ENCODE peak calls at places on chromosomes 4 and X, in five cellular contexts. One of them, this sample, is unnamed.

GRCh38 chrX:13952581-13952980 is 77.1 kb downstream of the GEMIN8 start:
- DNase-seq in DND-41: no peak
- DNase-seq in astrocyte: no peak
- DNase-seq in GM23248: no peak
- DNase-seq in SK-N-SH: no peak
- DNase-seq in this sample: no peak

GRCh38 chr4:17762705-17763104 is 18.7 kb downstream of the FAM184B start:
- DNase-seq in GM23248: peak; percentile 59
- DNase-seq in astrocyte: peak; percentile 24
- DNase-seq in SK-N-SH: no peak
- DNase-seq in DND-41: peak; percentile 12
- DNase-seq in this sample: peak; percentile 67

GRCh38 chr4:54661156-54661555 is 3.4 kb downstream of the KIT start:
- DNase-seq in GM23248: peak; percentile 92
- DNase-seq in SK-N-SH: no peak
- DNase-seq in DND-41: no peak
- DNase-seq in astrocyte: peak; percentile 22
- DNase-seq in this sample: peak; percentile 19

GRCh38 chr4:113781439-113782040 is 20.0 kb upstream of the CAMK2D start:
- DNase-seq in GM23248: peak; percentile 56
- DNase-seq in SK-N-SH: peak; percentile 33
- DNase-seq in astrocyte: no peak
- DNase-seq in DND-41: no peak
- DNase-seq in this sample: no peak

GRCh38 chr4:3340703-3341088 is 47.9 kb downstream of the RGS12 start:
- DNase-seq in SK-N-SH: no peak
- DNase-seq in astrocyte: no peak
- DNase-seq in GM23248: no peak
- DNase-seq in DND-41: no peak
- DNase-seq in this sample: peak; percentile 7

GRCh38 chrX:25084446-25084845 is 68.7 kb upstream of the ARX start:
- DNase-seq in DND-41: no peak
- DNase-seq in GM23248: no peak
- DNase-seq in SK-N-SH: no peak
- DNase-seq in astrocyte: no peak
- DNase-seq in this sample: no peak

GRCh38 chr4:75831856-75832405 is 70.3 kb downstream of the PPEF2 start:
- DNase-seq in DND-41: no peak
- DNase-seq in GM23248: no peak
- DNase-seq in SK-N-SH: no peak
- DNase-seq in astrocyte: no peak
- DNase-seq in this sample: no peak

GRCh38 chrX:55450259-55450658 is 1.7 kb upstream of the MAGEH1 start:
- DNase-seq in astrocyte: no peak
- DNase-seq in GM23248: peak; percentile 35
- DNase-seq in DND-41: no peak
- DNase-seq in SK-N-SH: no peak
- DNase-seq in this sample: no peak

GRCh38 chrX:115345654-115346014 is 56.1 kb downstream of the LUZP4 start:
- DNase-seq in astrocyte: no peak
- DNase-seq in DND-41: no peak
- DNase-seq in GM23248: no peak
- DNase-seq in SK-N-SH: no peak
- DNase-seq in this sample: no peak

GRCh38 chr4:118682928-118683327 is 2.3 kb upstream of the METTL14 start:
- DNase-seq in SK-N-SH: peak; percentile 49
- DNase-seq in GM23248: peak; percentile 71
- DNase-seq in astrocyte: no peak
- DNase-seq in DND-41: no peak
- DNase-seq in this sample: peak; percentile 5

GRCh38 chr4:98518555-98519267 is 139.7 kb downstream of the TSPAN5 start:
- DNase-seq in GM23248: no peak
- DNase-seq in DND-41: no peak
- DNase-seq in SK-N-SH: no peak
- DNase-seq in astrocyte: no peak
- DNase-seq in this sample: no peak

GRCh38 chr4:1408418-1408817 is 2.2 kb upstream of the NKX1-1 start:
- DNase-seq in DND-41: no peak
- DNase-seq in astrocyte: no peak
- DNase-seq in GM23248: no peak
- DNase-seq in SK-N-SH: peak; percentile 65
- DNase-seq in this sample: no peak

GRCh38 chrX:66677430-66677829 is 38.6 kb upstream of the EDA2R start:
- DNase-seq in SK-N-SH: no peak
- DNase-seq in astrocyte: peak; percentile 22
- DNase-seq in GM23248: peak; percentile 27
- DNase-seq in DND-41: no peak
- DNase-seq in this sample: peak; percentile 8

GRCh38 chr4:177484613-177485021 is 42.4 kb upstream of the AGA start:
- DNase-seq in GM23248: peak; percentile 91
- DNase-seq in DND-41: no peak
- DNase-seq in SK-N-SH: no peak
- DNase-seq in astrocyte: peak; percentile 99
- DNase-seq in this sample: peak; percentile 95

GRCh38 chrX:111490683-111491082 is 20.8 kb upstream of the SERTM2 start:
- DNase-seq in astrocyte: no peak
- DNase-seq in SK-N-SH: no peak
- DNase-seq in DND-41: no peak
- DNase-seq in GM23248: no peak
- DNase-seq in this sample: no peak

GRCh38 chrX:51336584-51336983 is 4.0 kb downstream of the NUDT10 start:
- DNase-seq in astrocyte: peak; percentile 27
- DNase-seq in SK-N-SH: peak; percentile 63
- DNase-seq in DND-41: peak; percentile 3
- DNase-seq in GM23248: peak; percentile 62
- DNase-seq in this sample: peak; percentile 25

GRCh38 chr4:39950861-39951481 is 26.7 kb downstream of the PDS5A start:
- DNase-seq in GM23248: no peak
- DNase-seq in SK-N-SH: peak; percentile 19
- DNase-seq in DND-41: no peak
- DNase-seq in astrocyte: no peak
- DNase-seq in this sample: no peak

GRCh38 chr4:93828332-93828829 is at the start of gene ATOH1:
- DNase-seq in GM23248: peak; percentile 13
- DNase-seq in SK-N-SH: peak; percentile 76
- DNase-seq in astrocyte: no peak
- DNase-seq in DND-41: no peak
- DNase-seq in this sample: peak; percentile 17

GRCh38 chrX:64204701-64205440 is 637 bp downstream of the AMER1 start:
- DNase-seq in astrocyte: peak; percentile 17
- DNase-seq in DND-41: peak; percentile 55
- DNase-seq in GM23248: peak; percentile 71
- DNase-seq in SK-N-SH: peak; percentile 75
- DNase-seq in this sample: peak; percentile 25

GRCh38 chr4:109996531-109996930 is 83.8 kb downstream of the EGF start:
- DNase-seq in DND-41: no peak
- DNase-seq in GM23248: no peak
- DNase-seq in SK-N-SH: no peak
- DNase-seq in astrocyte: no peak
- DNase-seq in this sample: peak; percentile 40

GRCh38 chr4:108013955-108014354 is 24.3 kb downstream of the HADH start:
- DNase-seq in GM23248: no peak
- DNase-seq in SK-N-SH: no peak
- DNase-seq in astrocyte: no peak
- DNase-seq in DND-41: no peak
- DNase-seq in this sample: no peak

GRCh38 chrX:1295550-1295949 is 26.9 kb downstream of the CSF2RA start:
- DNase-seq in SK-N-SH: no peak
- DNase-seq in DND-41: no peak
- DNase-seq in GM23248: no peak
- DNase-seq in astrocyte: no peak
- DNase-seq in this sample: no peak

GRCh38 chr4:184347251-184348239 is 126.8 kb downstream of the IRF2 start:
- DNase-seq in GM23248: no peak
- DNase-seq in SK-N-SH: no peak
- DNase-seq in astrocyte: peak; percentile 65
- DNase-seq in DND-41: no peak
- DNase-seq in this sample: peak; percentile 74

GRCh38 chr4:24799544-24800272 is 4.3 kb downstream of the SOD3 start:
- DNase-seq in GM23248: peak; percentile 56
- DNase-seq in astrocyte: no peak
- DNase-seq in DND-41: no peak
- DNase-seq in SK-N-SH: peak; percentile 27
- DNase-seq in this sample: no peak

GRCh38 chr4:73576366-73576765 is 43.9 kb downstream of the RASSF6 start:
- DNase-seq in DND-41: no peak
- DNase-seq in astrocyte: peak; percentile 26
- DNase-seq in GM23248: peak; percentile 58
- DNase-seq in SK-N-SH: no peak
- DNase-seq in this sample: peak; percentile 14

GRCh38 chrX:46642145-46642544 is 68.6 kb downstream of the CHST7 start:
- DNase-seq in SK-N-SH: peak; percentile 15
- DNase-seq in GM23248: peak; percentile 36
- DNase-seq in astrocyte: no peak
- DNase-seq in DND-41: no peak
- DNase-seq in this sample: peak; percentile 12

GRCh38 chrX:53281321-53281822 is at the start of gene IQSEC2:
- DNase-seq in GM23248: peak; percentile 81
- DNase-seq in astrocyte: peak; percentile 71
- DNase-seq in SK-N-SH: no peak
- DNase-seq in DND-41: no peak
- DNase-seq in this sample: peak; percentile 71

GRCh38 chr4:13302876-13303275 is 181.3 kb downstream of the RAB28 start:
- DNase-seq in SK-N-SH: no peak
- DNase-seq in GM23248: peak; percentile 40
- DNase-seq in astrocyte: no peak
- DNase-seq in DND-41: no peak
- DNase-seq in this sample: no peak

GRCh38 chr4:186598686-186599085 is 43.3 kb upstream of the MTNR1A start:
- DNase-seq in GM23248: no peak
- DNase-seq in DND-41: peak; percentile 19
- DNase-seq in SK-N-SH: no peak
- DNase-seq in astrocyte: no peak
- DNase-seq in this sample: no peak
- H3K4me1 ChIP-seq in GM23248: no peaks in the 10 kb centered on the region
- H3K4me1 ChIP-seq in DND-41: no peaks in the 10 kb centered on the region
- H3K4me1 ChIP-seq in SK-N-SH: no peaks in the 10 kb centered on the region
- H3K4me1 ChIP-seq in astrocyte: no peaks in the 10 kb centered on the region
- H3K4me1 ChIP-seq in this sample: no peaks in the 10 kb centered on the region

DNA sequence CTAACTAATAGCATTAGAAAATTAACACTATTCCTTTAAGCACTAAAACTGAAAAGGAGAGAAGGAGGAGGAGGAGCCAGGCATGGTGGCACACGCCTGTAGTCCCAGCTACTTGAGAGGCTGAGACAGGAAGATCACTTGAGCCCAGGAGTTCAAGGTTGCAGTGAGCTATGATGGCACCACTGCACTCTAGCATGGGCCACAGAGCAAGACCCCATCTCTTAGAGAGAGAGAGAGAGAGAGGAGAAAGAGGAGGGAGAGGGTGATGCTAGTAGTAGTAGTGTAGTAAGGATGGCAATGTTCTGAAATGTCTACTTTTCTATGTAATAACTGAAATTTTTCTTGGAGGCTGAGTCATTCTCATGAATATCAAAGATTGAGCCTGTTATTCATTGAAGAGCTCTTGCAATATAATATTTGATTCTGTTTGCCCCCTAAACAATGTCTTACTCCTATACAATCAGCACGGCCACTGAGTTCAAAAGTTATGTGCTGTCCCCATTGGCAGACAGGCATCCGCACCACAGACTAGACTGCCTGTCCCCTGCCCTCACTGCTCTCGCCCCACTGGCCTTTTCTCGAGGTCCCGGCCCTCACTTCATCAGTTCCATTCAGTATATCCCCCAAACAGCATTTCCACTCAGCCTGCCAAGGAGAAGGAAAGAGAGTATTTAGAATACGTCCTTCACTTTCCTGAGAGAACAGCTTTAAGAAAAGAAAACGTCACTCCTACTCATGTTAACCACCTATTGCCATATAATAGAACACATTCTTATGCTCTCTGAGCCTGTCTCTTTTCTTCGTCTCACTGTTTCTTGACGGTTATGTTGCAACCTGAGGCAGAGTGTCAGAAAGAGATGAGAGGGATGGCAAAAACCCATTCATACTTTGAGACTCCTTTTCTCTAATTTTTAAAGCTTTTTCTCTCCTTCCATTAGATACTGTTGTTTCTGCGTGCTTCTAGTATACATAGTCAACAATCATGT is 238.1 kb downstream of the PALLD start:
- DNase-seq in astrocyte: no peak
- DNase-seq in GM23248: no peak
- DNase-seq in DND-41: no peak
- DNase-seq in SK-N-SH: no peak
- DNase-seq in this sample: no peak
- H3K4me1 ChIP-seq in astrocyte: peaks cover 18% of the 10 kb centered on the region
- H3K4me1 ChIP-seq in GM23248: no peaks in the 10 kb centered on the region
- H3K4me1 ChIP-seq in DND-41: no peaks in the 10 kb centered on the region
- H3K4me1 ChIP-seq in SK-N-SH: no peaks in the 10 kb centered on the region
- H3K4me1 ChIP-seq in this sample: no peaks in the 10 kb centered on the region

DNA sequence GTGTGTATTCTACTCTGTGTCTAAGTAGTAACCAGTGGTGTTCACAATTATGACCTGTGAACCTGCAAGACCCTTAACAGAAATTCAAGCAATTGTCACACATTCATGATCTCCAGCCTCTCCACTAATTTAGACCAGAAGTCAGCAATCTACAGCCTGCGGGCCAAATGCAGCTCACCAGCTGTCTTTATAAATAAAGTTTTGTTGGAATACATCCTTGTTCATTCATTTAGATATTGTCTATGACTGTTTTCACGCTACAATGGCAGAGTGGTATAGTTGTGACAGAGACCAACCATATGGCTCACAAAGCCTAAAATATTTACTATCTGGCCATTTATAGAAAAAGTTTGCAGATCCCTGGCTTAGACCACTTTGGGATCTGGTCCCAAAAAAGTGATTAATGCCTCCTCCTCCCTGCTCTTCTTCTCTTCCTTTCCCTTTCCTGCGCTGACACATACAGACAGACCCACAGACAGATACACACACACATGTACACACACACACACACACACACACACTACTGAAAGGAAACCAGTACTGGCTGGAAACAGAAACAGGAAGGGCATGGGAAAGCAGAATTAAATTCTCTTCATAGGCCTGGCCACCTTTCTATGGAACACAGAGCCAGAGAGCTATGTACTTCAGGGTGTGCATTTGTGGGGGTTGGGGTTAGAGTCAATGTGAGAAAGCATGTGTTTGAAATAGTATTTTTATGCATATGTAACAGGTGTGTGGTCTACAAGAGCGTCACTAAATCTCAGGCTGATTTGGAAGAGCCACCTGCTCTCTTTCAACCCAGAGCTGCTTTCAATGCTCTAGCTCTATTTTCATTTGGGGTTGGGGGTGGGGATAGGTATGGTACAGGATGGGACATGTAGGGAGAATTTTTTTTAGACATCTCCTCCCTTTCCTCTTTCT is 49.7 kb upstream of the TMEM164 start:
- DNase-seq in astrocyte: no peak
- DNase-seq in GM23248: no peak
- DNase-seq in DND-41: no peak
- DNase-seq in SK-N-SH: no peak
- DNase-seq in this sample: no peak
- H3K4me1 ChIP-seq in astrocyte: no peaks in the 10 kb centered on the region
- H3K4me1 ChIP-seq in GM23248: peaks cover 14% of the 10 kb centered on the region
- H3K4me1 ChIP-seq in DND-41: no peaks in the 10 kb centered on the region
- H3K4me1 ChIP-seq in SK-N-SH: no peaks in the 10 kb centered on the region
- H3K4me1 ChIP-seq in this sample: peaks cover 8% of the 10 kb centered on the region

DNA sequence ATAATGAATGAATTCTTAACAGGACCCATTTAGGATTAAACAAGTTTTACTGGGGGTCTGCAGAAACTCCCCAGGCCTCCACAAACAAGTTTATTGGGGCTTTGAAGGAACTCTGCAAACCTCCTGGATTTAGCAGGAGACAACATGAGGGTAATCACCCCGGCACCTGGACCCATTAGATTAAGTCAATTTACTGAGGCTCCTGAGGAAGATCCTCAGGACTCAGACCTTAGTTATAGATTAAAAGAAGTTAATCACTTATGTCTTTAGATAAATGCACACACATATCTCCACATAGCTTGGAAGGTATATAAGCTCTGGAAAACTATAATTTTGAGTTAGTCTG is 29.4 kb downstream of the XG start:
- DNase-seq in DND-41: no peak
- DNase-seq in astrocyte: no peak
- DNase-seq in GM23248: no peak
- DNase-seq in SK-N-SH: no peak
- DNase-seq in this sample: no peak
- H3K4me1 ChIP-seq in DND-41: no peaks in the 10 kb centered on the region
- H3K4me1 ChIP-seq in astrocyte: no peaks in the 10 kb centered on the region
- H3K4me1 ChIP-seq in GM23248: no peaks in the 10 kb centered on the region
- H3K4me1 ChIP-seq in SK-N-SH: no peaks in the 10 kb centered on the region
- H3K4me1 ChIP-seq in this sample: no peaks in the 10 kb centered on the region

This sample was measured in mammary epithelial cell.